ENCODE peak calls at places on chromosomes 6 and 20, in four cellular contexts. One of them, this sample, is unnamed.

GRCh38 chr6:25697537-25698340 is 45.7 kb downstream of the SCGN start:
- DNase-seq in body of pancreas: no peak
- DNase-seq in CD8-positive, alpha-beta T cell: no peak
- DNase-seq in sigmoid colon: no peak
- DNase-seq in this sample: peak; percentile 45

GRCh38 chr6:106087548-106088325 is 1.6 kb downstream of the PRDM1 start:
- DNase-seq in body of pancreas: no peak
- DNase-seq in CD8-positive, alpha-beta T cell: no peak
- DNase-seq in sigmoid colon: no peak
- DNase-seq in this sample: peak; percentile 17

GRCh38 chr6:111992851-111993250 is 61.1 kb upstream of the CCN6 start:
- DNase-seq in body of pancreas: no peak
- DNase-seq in CD8-positive, alpha-beta T cell: peak; percentile 64
- DNase-seq in sigmoid colon: no peak
- DNase-seq in this sample: no peak

GRCh38 chr6:167549187-167549586 is 224.3 kb downstream of the TTLL2 start:
- DNase-seq in body of pancreas: no peak
- DNase-seq in CD8-positive, alpha-beta T cell: no peak
- DNase-seq in sigmoid colon: no peak
- DNase-seq in this sample: no peak

GRCh38 chr20:53907968-53908751 is 162.2 kb downstream of the BCAS1 start:
- DNase-seq in body of pancreas: no peak
- DNase-seq in CD8-positive, alpha-beta T cell: no peak
- DNase-seq in sigmoid colon: no peak
- DNase-seq in this sample: no peak

GRCh38 chr20:35277531-35278395 is at the start of gene MMP24OS:
- DNase-seq in body of pancreas: peak; percentile 92
- DNase-seq in CD8-positive, alpha-beta T cell: peak; percentile 89
- DNase-seq in sigmoid colon: peak; percentile 96
- DNase-seq in this sample: peak; percentile 77

GRCh38 chr6:91534614-91535013 is 947.7 kb upstream of the MAP3K7 start:
- DNase-seq in body of pancreas: no peak
- DNase-seq in CD8-positive, alpha-beta T cell: no peak
- DNase-seq in sigmoid colon: no peak
- DNase-seq in this sample: no peak

GRCh38 chr20:39112196-39112743 is 150.1 kb downstream of the DHX35 start:
- DNase-seq in body of pancreas: peak; percentile 63
- DNase-seq in CD8-positive, alpha-beta T cell: no peak
- DNase-seq in sigmoid colon: no peak
- DNase-seq in this sample: no peak

GRCh38 chr6:12351672-12352071 is 61.5 kb downstream of the EDN1 start:
- DNase-seq in body of pancreas: no peak
- DNase-seq in CD8-positive, alpha-beta T cell: no peak
- DNase-seq in sigmoid colon: no peak
- DNase-seq in this sample: no peak

GRCh38 chr6:120230008-120230407 is 880.4 kb upstream of the MAN1A1 start:
- DNase-seq in body of pancreas: no peak
- DNase-seq in CD8-positive, alpha-beta T cell: no peak
- DNase-seq in sigmoid colon: no peak
- DNase-seq in this sample: no peak

GRCh38 chr6:56522871-56523270 is 119.8 kb downstream of the DST start:
- DNase-seq in body of pancreas: no peak
- DNase-seq in CD8-positive, alpha-beta T cell: no peak
- DNase-seq in sigmoid colon: no peak
- DNase-seq in this sample: no peak

GRCh38 chr6:121592955-121593665 is 157.7 kb downstream of the GJA1 start:
- DNase-seq in body of pancreas: no peak
- DNase-seq in CD8-positive, alpha-beta T cell: no peak
- DNase-seq in sigmoid colon: no peak
- DNase-seq in this sample: no peak

GRCh38 chr6:162940426-162940825 is 212.7 kb downstream of the PACRG start:
- DNase-seq in body of pancreas: no peak
- DNase-seq in CD8-positive, alpha-beta T cell: no peak
- DNase-seq in sigmoid colon: no peak
- DNase-seq in this sample: no peak

GRCh38 chr20:51142448-51142847 is 119.5 kb upstream of the KCNG1 start:
- DNase-seq in body of pancreas: no peak
- DNase-seq in CD8-positive, alpha-beta T cell: no peak
- DNase-seq in sigmoid colon: no peak
- DNase-seq in this sample: no peak

GRCh38 chr20:2799688-2800589 is 488 bp downstream of the CPXM1 start:
- DNase-seq in body of pancreas: no peak
- DNase-seq in CD8-positive, alpha-beta T cell: no peak
- DNase-seq in sigmoid colon: no peak
- DNase-seq in this sample: no peak

GRCh38 chr6:56902551-56903464 is 52.1 kb upstream of the BEND6 start:
- DNase-seq in body of pancreas: no peak
- DNase-seq in CD8-positive, alpha-beta T cell: no peak
- DNase-seq in sigmoid colon: no peak
- DNase-seq in this sample: no peak

GRCh38 chr6:146546440-146546839 is 2.8 kb downstream of the RAB32 start:
- DNase-seq in body of pancreas: peak; percentile 17
- DNase-seq in CD8-positive, alpha-beta T cell: no peak
- DNase-seq in sigmoid colon: no peak
- DNase-seq in this sample: peak; percentile 98

GRCh38 chr6:67683960-67684359 is 951.1 kb upstream of the ADGRB3 start:
- DNase-seq in body of pancreas: no peak
- DNase-seq in CD8-positive, alpha-beta T cell: no peak
- DNase-seq in sigmoid colon: no peak
- DNase-seq in this sample: no peak

DNA sequence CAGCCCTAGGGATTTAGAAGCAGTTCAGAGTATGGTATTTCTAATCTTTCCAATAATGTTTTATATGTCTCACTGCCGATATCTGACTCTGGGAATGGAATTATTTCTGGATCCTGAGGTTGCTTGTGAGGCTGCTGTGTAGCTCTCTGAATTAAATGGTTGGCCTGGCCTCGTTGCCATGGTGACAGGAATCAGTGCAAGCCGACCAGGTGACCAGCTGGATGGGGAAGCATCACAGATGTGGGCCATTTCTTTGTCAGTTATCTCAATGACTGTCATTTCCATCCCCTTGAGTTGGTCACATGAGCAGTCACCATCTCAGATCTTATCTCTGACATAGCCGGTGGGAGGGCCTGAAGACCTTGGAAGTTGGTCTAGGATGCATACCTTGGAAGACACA is 265.1 kb upstream of the RIN2 start:
- DNase-seq in body of pancreas: peak; percentile 7
- DNase-seq in CD8-positive, alpha-beta T cell: no peak
- DNase-seq in sigmoid colon: no peak
- DNase-seq in this sample: no peak
- TF ChIP-seq CTCF in body of pancreas: no peak
- TF ChIP-seq CTCF in CD8-positive, alpha-beta T cell: no peak
- TF ChIP-seq CTCF in sigmoid colon: no peak
- TF ChIP-seq CTCF in this sample: no peak

GRCh38 chr20:49892260-49893216 is 22.8 kb downstream of the SPATA2 start:
- DNase-seq in body of pancreas: no peak
- DNase-seq in CD8-positive, alpha-beta T cell: no peak
- DNase-seq in sigmoid colon: peak; percentile 61
- DNase-seq in this sample: no peak
- H3K27ac ChIP-seq in body of pancreas: no peak overlapping the region
- H3K27ac ChIP-seq in CD8-positive, alpha-beta T cell: no peak overlapping the region
- H3K27ac ChIP-seq in sigmoid colon: no peak overlapping the region
- H3K27ac ChIP-seq in this sample: no peak overlapping the region

GRCh38 chr20:20594171-20594530 is 118.3 kb downstream of the RALGAPA2 start:
- DNase-seq in body of pancreas: no peak
- DNase-seq in CD8-positive, alpha-beta T cell: no peak
- DNase-seq in sigmoid colon: no peak
- DNase-seq in this sample: no peak

DNA sequence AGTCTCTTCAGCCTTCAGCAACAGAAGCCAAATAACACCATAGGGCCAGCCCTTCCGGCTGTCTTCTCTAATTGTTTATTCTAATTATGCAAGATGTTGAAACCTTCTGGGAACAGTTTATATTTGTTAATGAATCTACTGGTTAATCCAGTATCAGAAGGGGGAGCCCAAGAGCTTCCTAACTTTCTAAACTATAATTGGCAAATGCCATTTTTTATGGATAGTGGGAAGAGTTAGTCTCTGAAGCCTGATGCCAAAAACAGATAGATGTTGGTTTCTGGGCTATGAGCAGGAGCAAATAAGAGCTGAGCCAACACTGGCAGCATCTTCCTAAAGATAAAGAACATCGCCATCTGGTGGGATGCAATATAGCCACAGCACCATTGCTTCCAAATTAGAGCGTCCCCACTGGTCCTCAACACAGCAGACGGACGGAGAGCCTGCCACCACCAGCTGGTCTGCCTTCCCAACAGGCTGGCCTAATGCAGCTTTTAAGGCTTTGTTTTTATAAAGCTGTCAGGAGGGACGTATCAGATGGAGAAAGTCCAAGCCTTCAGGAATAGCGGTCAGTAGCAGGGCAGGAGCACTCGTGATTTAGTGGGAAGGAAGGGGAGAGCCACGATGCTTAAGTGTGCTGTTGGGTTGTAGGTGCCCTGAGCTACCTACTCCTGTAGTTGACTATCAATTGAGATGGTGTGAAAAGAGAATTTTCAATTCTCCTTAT is 118.8 kb downstream of the RALGAPA2 start:
- DNase-seq in body of pancreas: peak; percentile 22
- DNase-seq in CD8-positive, alpha-beta T cell: no peak
- DNase-seq in sigmoid colon: no peak
- DNase-seq in this sample: no peak
- TF ChIP-seq CTCF in body of pancreas: peak; percentile 28
- TF ChIP-seq CTCF in CD8-positive, alpha-beta T cell: no peak
- TF ChIP-seq CTCF in sigmoid colon: no peak
- TF ChIP-seq CTCF in this sample: peak; percentile 60

GRCh38 chr20:58792426-58792825 is 58.3 kb downstream of the GNAS-AS1 start:
- DNase-seq in body of pancreas: no peak
- DNase-seq in CD8-positive, alpha-beta T cell: no peak
- DNase-seq in sigmoid colon: no peak
- DNase-seq in this sample: no peak

GRCh38 chr20:58788896-58789295 is 61.8 kb downstream of the GNAS-AS1 start:
- DNase-seq in body of pancreas: no peak
- DNase-seq in CD8-positive, alpha-beta T cell: no peak
- DNase-seq in sigmoid colon: no peak
- DNase-seq in this sample: no peak

GRCh38 chr20:58787211-58788067 is 63.3 kb downstream of the GNAS-AS1 start:
- DNase-seq in body of pancreas: no peak
- DNase-seq in CD8-positive, alpha-beta T cell: no peak
- DNase-seq in sigmoid colon: no peak
- DNase-seq in this sample: no peak

GRCh38 chr20:58793512-58794420 is 56.9 kb downstream of the GNAS-AS1 start:
- DNase-seq in body of pancreas: no peak
- DNase-seq in CD8-positive, alpha-beta T cell: no peak
- DNase-seq in sigmoid colon: no peak
- DNase-seq in this sample: no peak

DNA sequence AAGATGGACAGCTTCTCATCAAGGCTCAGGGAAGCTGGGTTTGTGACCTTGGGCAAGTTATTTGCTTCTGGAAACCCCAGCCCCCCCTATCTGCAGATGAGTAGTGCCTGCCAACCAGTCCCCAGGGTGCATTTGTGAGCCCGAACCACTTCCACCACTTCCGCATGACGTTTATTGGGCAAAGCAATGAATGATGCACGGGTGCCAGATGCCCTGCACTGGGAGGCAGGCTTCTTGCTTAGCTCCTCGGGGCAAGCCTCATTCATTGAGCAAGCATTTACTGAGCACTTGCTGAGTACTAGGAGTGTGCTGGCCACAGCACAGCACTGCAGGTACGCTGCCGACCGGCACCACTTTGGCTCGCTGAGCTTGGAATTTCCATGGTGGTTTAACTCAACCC is 60.3 kb downstream of the GNAS-AS1 start:
- DNase-seq in body of pancreas: no peak
- DNase-seq in CD8-positive, alpha-beta T cell: no peak
- DNase-seq in sigmoid colon: no peak
- DNase-seq in this sample: no peak
- H3K27ac ChIP-seq in body of pancreas: no peak overlapping the region
- H3K27ac ChIP-seq in CD8-positive, alpha-beta T cell: no peak overlapping the region
- H3K27ac ChIP-seq in sigmoid colon: no peak overlapping the region
- H3K27ac ChIP-seq in this sample: no peak overlapping the region

DNA sequence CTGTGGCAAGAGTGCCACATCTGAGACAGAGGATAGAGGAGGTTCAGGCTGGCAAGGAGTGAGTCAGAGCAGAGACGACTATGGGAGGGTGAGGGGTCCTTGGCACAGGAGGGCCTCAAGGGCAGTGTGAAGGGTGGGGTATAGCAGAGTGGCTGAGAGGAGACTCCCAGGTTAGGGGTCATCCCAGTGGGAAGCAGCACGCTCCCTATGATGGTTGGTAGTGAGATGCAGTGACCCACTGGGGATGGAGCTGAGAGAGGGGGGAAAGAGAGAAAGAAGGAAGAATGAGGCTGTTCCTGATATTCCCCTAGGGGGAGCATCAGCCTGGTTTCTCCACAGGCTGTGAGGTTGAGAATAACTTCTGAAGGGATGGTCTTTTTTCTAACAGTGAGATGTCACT is 97.4 kb downstream of the INSM1 start:
- DNase-seq in body of pancreas: no peak
- DNase-seq in CD8-positive, alpha-beta T cell: no peak
- DNase-seq in sigmoid colon: no peak
- DNase-seq in this sample: no peak
- TF ChIP-seq CTCF in body of pancreas: no peak
- TF ChIP-seq CTCF in CD8-positive, alpha-beta T cell: no peak
- TF ChIP-seq CTCF in sigmoid colon: no peak
- TF ChIP-seq CTCF in this sample: peak; percentile 37

DNA sequence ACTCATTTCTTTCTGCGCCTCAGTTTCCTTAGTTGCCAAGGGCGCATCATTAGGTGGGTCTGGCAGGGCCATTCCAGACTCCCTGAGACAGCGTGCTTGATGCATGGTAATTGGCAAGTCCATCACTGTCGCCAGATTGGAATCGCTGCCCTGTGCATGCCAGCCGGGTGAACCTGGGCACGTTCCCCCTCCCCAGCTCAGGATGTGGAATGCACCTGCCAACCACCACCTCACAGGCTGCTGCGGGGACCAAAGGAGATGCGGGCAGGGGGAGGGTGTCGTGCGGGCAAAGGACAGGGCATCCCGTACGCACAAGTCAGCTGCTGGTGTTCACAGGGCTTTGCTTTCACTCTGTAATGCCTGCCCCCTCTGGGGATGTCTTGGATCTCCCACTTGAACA is 36.4 kb upstream of the PMEPA1 start:
- DNase-seq in body of pancreas: no peak
- DNase-seq in CD8-positive, alpha-beta T cell: no peak
- DNase-seq in sigmoid colon: peak; percentile 48
- DNase-seq in this sample: no peak
- H3K27ac ChIP-seq in body of pancreas: no peak overlapping the region
- H3K27ac ChIP-seq in CD8-positive, alpha-beta T cell: no peak overlapping the region
- H3K27ac ChIP-seq in sigmoid colon: peak overlapping the region; percentile 90
- H3K27ac ChIP-seq in this sample: no peak overlapping the region

GRCh38 chr6:164106345-164106769 is 691.8 kb downstream of the QKI start:
- DNase-seq in body of pancreas: no peak
- DNase-seq in CD8-positive, alpha-beta T cell: no peak
- DNase-seq in sigmoid colon: no peak
- DNase-seq in this sample: peak; percentile 0
- TF ChIP-seq CTCF in body of pancreas: no peak
- TF ChIP-seq CTCF in CD8-positive, alpha-beta T cell: no peak
- TF ChIP-seq CTCF in sigmoid colon: no peak
- TF ChIP-seq CTCF in this sample: peak; percentile 49

This sample was measured in PC-9.